ENCODE peak calls at places on chromosomes 16 and 17, in four cellular contexts. One of them, this sample, is unnamed.

GRCh38 chr17:10127819-10128375 is 70.5 kb downstream of the GAS7 start:
- DNase-seq in HepG2: no peak
- DNase-seq in GM12878: no peak
- DNase-seq in K562: no peak
- DNase-seq in this sample: no peak

GRCh38 chr16:14015948-14016347 is 55.2 kb upstream of the MRTFB start:
- DNase-seq in HepG2: no peak
- DNase-seq in GM12878: no peak
- DNase-seq in K562: no peak
- DNase-seq in this sample: no peak

GRCh38 chr17:354651-355556 is 2.3 kb upstream of the RPH3AL start:
- DNase-seq in HepG2: no peak
- DNase-seq in GM12878: no peak
- DNase-seq in K562: no peak
- DNase-seq in this sample: no peak

GRCh38 chr17:32621612-32622312 is 135.0 kb downstream of the CDK5R1 start:
- DNase-seq in HepG2: no peak
- DNase-seq in GM12878: no peak
- DNase-seq in K562: no peak
- DNase-seq in this sample: peak; percentile 41

GRCh38 chr17:50719144-50719923 is at the start of gene LUC7L3:
- DNase-seq in HepG2: peak; percentile 92
- DNase-seq in GM12878: peak; percentile 71
- DNase-seq in K562: peak; percentile 97
- DNase-seq in this sample: peak; percentile 93

GRCh38 chr16:71536752-71537499 is 10.7 kb downstream of the CHST4 start:
- DNase-seq in HepG2: no peak
- DNase-seq in GM12878: no peak
- DNase-seq in K562: no peak
- DNase-seq in this sample: no peak

GRCh38 chr17:59513934-59514841 is 51.2 kb upstream of the DHX40 start:
- DNase-seq in HepG2: peak; percentile 98
- DNase-seq in GM12878: no peak
- DNase-seq in K562: no peak
- DNase-seq in this sample: no peak

GRCh38 chr17:2025622-2026309 is 632 bp upstream of the RTN4RL1 start:
- DNase-seq in HepG2: peak; percentile 60
- DNase-seq in GM12878: no peak
- DNase-seq in K562: peak; percentile 54
- DNase-seq in this sample: peak; percentile 62

GRCh38 chr17:80312621-80313135 is 52.0 kb downstream of the RNF213 start:
- DNase-seq in HepG2: no peak
- DNase-seq in GM12878: no peak
- DNase-seq in K562: no peak
- DNase-seq in this sample: no peak

GRCh38 chr17:19384723-19385391 is 2.1 kb downstream of the MFAP4 start:
- DNase-seq in HepG2: no peak
- DNase-seq in GM12878: no peak
- DNase-seq in K562: peak; percentile 14
- DNase-seq in this sample: no peak

GRCh38 chr16:48194828-48195566 is 39.2 kb upstream of the ABCC12 start:
- DNase-seq in HepG2: peak; percentile 86
- DNase-seq in GM12878: no peak
- DNase-seq in K562: no peak
- DNase-seq in this sample: no peak

GRCh38 chr17:57674894-57675293 is 70.2 kb downstream of the CCDC182 start:
- DNase-seq in HepG2: no peak
- DNase-seq in GM12878: no peak
- DNase-seq in K562: no peak
- DNase-seq in this sample: no peak

GRCh38 chr17:46922804-46923635 is at the start of gene GOSR2:
- DNase-seq in HepG2: peak; percentile 89
- DNase-seq in GM12878: peak; percentile 93
- DNase-seq in K562: peak; percentile 97
- DNase-seq in this sample: peak; percentile 87

GRCh38 chr17:57718878-57719277 is 26.2 kb downstream of the CCDC182 start:
- DNase-seq in HepG2: no peak
- DNase-seq in GM12878: no peak
- DNase-seq in K562: no peak
- DNase-seq in this sample: no peak

GRCh38 chr17:64001091-64001579 is 3.0 kb downstream of the PRR29 start:
- DNase-seq in HepG2: no peak
- DNase-seq in GM12878: no peak
- DNase-seq in K562: no peak
- DNase-seq in this sample: no peak

GRCh38 chr16:57146735-57147134 is 39.1 kb downstream of the PSME3IP1 start:
- DNase-seq in HepG2: peak; percentile 28
- DNase-seq in GM12878: no peak
- DNase-seq in K562: peak; percentile 54
- DNase-seq in this sample: peak; percentile 51

GRCh38 chr17:42131232-42131631 is 8.6 kb downstream of the HSPB9 start:
- DNase-seq in HepG2: no peak
- DNase-seq in GM12878: no peak
- DNase-seq in K562: no peak
- DNase-seq in this sample: no peak

GRCh38 chr17:76446449-76447231 is 6.3 kb downstream of the UBE2O start:
- DNase-seq in HepG2: peak; percentile 84
- DNase-seq in GM12878: no peak
- DNase-seq in K562: peak; percentile 59
- DNase-seq in this sample: no peak

GRCh38 chr16:6356881-6357280 is 975.8 kb upstream of the RBFOX1 start:
- DNase-seq in HepG2: no peak
- DNase-seq in GM12878: no peak
- DNase-seq in K562: no peak
- DNase-seq in this sample: no peak

GRCh38 chr17:17959520-17960361 is 12.5 kb downstream of the TOM1L2 start:
- DNase-seq in HepG2: no peak
- DNase-seq in GM12878: peak; percentile 68
- DNase-seq in K562: no peak
- DNase-seq in this sample: no peak

GRCh38 chr17:8739104-8739503 is 5.5 kb downstream of the CCDC42 start:
- DNase-seq in HepG2: no peak
- DNase-seq in GM12878: no peak
- DNase-seq in K562: no peak
- DNase-seq in this sample: peak; percentile 80

GRCh38 chr17:63695889-63696288 is 4.0 kb downstream of the LIMD2 start:
- DNase-seq in HepG2: no peak
- DNase-seq in GM12878: no peak
- DNase-seq in K562: no peak
- DNase-seq in this sample: no peak

GRCh38 chr17:9658593-9659211 is 13.4 kb downstream of the USP43 start:
- DNase-seq in HepG2: no peak
- DNase-seq in GM12878: no peak
- DNase-seq in K562: no peak
- DNase-seq in this sample: no peak

GRCh38 chr17:8629371-8630226 is 926 bp downstream of the MYH10 start:
- DNase-seq in HepG2: no peak
- DNase-seq in GM12878: no peak
- DNase-seq in K562: peak; percentile 69
- DNase-seq in this sample: peak; percentile 50

GRCh38 chr16:740459-740763 is 386 bp downstream of the CIAO3 start:
- DNase-seq in HepG2: no peak
- DNase-seq in GM12878: no peak
- DNase-seq in K562: peak; percentile 54
- DNase-seq in this sample: no peak

GRCh38 chr16:3168706-3169105 is 19.3 kb upstream of the OR1F1 start:
- DNase-seq in HepG2: no peak
- DNase-seq in GM12878: no peak
- DNase-seq in K562: no peak
- DNase-seq in this sample: no peak

GRCh38 chr16:62450291-62450690 is 414.1 kb upstream of the CDH8 start:
- DNase-seq in HepG2: no peak
- DNase-seq in GM12878: no peak
- DNase-seq in K562: no peak
- DNase-seq in this sample: no peak

GRCh38 chr17:66248285-66248684 is 19.1 kb upstream of the APOH start:
- DNase-seq in HepG2: no peak
- DNase-seq in GM12878: no peak
- DNase-seq in K562: no peak
- DNase-seq in this sample: no peak

GRCh38 chr17:72118588-72119279 is 2.1 kb upstream of the SOX9 start:
- DNase-seq in HepG2: peak; percentile 75
- DNase-seq in GM12878: peak; percentile 15
- DNase-seq in K562: peak; percentile 39
- DNase-seq in this sample: peak; percentile 70

GRCh38 chr16:13992322-13992721 is 72.4 kb downstream of the ERCC4 start:
- DNase-seq in HepG2: no peak
- DNase-seq in GM12878: no peak
- DNase-seq in K562: no peak
- DNase-seq in this sample: no peak

GRCh38 chr17:37447641-37448040 is 41.0 kb downstream of the TADA2A start:
- DNase-seq in HepG2: no peak
- DNase-seq in GM12878: no peak
- DNase-seq in K562: no peak
- DNase-seq in this sample: no peak

GRCh38 chr17:37446027-37446426 is 39.3 kb downstream of the TADA2A start:
- DNase-seq in HepG2: no peak
- DNase-seq in GM12878: peak; percentile 81
- DNase-seq in K562: no peak
- DNase-seq in this sample: no peak

GRCh38 chr17:37450090-37450489 is 39.6 kb upstream of the DUSP14 start:
- DNase-seq in HepG2: no peak
- DNase-seq in GM12878: no peak
- DNase-seq in K562: no peak
- DNase-seq in this sample: no peak
- TF ChIP-seq MAX in HepG2: no peak
- TF ChIP-seq MAX in GM12878: no peak
- TF ChIP-seq MAX in K562: no peak
- TF ChIP-seq MAX in this sample: no peak

DNA sequence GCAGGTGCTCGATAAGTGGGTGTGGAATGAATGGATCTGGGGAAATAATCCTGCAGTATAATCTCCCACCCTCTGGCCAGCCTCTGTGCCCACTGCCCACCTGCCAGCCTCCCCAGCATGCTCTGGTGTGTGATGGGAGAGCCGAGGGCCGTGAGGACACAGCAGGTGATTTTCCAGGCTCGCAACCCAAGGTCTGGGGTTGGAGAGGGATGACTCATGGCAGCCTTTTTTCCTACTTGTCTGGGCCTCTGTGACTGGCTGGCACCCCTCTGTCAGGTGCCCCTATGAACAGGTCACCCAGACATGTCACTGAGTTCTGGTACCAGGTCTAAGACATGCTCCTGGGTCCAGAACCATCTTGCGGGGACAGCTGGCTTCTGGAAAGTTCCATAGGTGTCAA is 385.7 kb upstream of the TNRC6C start:
- DNase-seq in HepG2: no peak
- DNase-seq in GM12878: no peak
- DNase-seq in K562: no peak
- DNase-seq in this sample: no peak
- TF ChIP-seq ATF2 in HepG2: no peak
- TF ChIP-seq ATF2 in GM12878: no peak
- TF ChIP-seq ATF2 in K562: no peak
- TF ChIP-seq ATF2 in this sample: no peak

DNA sequence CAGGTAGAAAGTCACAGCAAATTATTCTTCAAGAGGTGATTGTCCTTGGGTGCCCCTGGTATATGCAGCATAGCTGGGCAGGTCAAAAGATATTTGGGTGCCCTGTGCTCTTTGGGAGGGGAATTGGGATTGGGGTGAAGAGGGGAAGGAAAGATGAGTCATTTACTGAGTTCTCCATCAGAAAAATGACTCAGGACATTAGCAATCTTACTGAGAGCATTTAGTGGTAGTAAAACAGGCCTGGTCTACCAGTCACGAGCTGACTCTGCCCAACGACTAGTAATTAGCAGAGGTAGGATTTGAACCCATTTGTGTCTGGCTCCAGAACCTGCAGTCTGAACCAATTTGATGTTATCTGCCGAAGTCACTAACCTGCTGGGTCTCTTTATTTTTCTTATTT is 6.0 kb upstream of the GRIN2A start:
- DNase-seq in HepG2: no peak
- DNase-seq in GM12878: no peak
- DNase-seq in K562: no peak
- DNase-seq in this sample: no peak
- TF ChIP-seq ETV6 in HepG2: no peak
- TF ChIP-seq ETV6 in GM12878: no peak
- TF ChIP-seq ETV6 in K562: no peak
- TF ChIP-seq ETV6 in this sample: no peak

DNA sequence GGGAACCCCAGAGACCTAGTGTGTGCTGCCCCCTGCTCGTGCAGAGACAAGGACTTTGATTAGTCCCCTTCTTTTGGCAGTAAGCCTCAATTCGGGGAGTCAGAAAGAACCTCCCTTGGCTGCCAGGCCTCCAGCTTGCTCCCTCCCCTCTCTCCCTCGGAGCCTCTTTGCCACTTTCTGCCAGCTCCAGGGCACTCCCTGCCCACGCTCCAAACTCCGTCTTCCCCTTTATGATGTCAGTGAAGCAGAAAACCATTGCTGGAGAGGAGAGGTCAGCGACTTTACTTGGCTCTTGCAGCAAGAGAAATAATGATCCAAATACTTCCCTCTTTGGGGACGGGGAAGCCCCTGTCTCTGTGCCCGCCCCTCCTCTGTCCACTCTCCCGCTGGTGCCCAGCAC is 28.1 kb downstream of the TTYH2 start:
- DNase-seq in HepG2: no peak
- DNase-seq in GM12878: no peak
- DNase-seq in K562: no peak
- DNase-seq in this sample: no peak
- TF ChIP-seq MAX in HepG2: no peak
- TF ChIP-seq MAX in GM12878: no peak
- TF ChIP-seq MAX in K562: no peak
- TF ChIP-seq MAX in this sample: no peak

DNA sequence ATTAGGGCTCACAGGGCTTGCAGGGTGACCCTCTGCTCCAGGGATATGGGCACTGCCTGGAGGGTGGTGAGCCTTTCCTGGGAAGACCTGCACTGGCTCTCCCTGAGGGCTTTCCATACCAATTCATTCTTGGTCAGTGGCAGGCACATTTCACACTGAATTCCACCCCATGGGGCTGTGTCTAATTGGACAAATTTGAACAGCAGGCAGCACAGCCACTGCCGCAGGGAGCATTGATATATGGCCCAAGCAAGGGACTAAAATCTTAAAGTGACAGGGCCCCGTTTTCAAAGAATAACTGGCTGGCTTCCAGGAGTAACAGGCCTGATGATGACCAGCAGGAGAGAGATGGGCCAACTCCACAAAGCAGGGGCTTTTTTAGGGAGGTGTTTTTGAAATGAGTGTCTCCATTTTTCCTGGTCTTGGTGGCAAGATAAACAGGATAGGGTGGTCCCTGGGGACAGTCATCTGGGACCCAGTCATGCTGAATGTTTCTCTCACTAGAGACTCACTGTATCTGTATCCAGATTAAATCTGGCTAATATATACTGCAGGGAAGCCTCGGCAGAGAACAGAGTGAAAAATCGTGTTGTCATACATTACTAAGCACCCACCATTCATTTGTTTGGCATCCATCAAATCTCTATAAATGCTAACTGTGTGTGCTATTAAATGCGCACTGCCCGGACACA is 74.1 kb upstream of the TBX2 start:
- DNase-seq in HepG2: no peak
- DNase-seq in GM12878: no peak
- DNase-seq in K562: no peak
- DNase-seq in this sample: no peak
- TF ChIP-seq ATF2 in HepG2: no peak
- TF ChIP-seq ATF2 in GM12878: no peak
- TF ChIP-seq ATF2 in K562: no peak
- TF ChIP-seq ATF2 in this sample: no peak

This sample was measured in WTC11.